ENCODE peak calls at places on chromosome 13, in seven cellular contexts. J is adrenal gland, V is GM23248, E is heart left ventricle, G is thoracic aorta, C is breast epithelium, D is neuronal stem cell. X is an unnamed sample. For H3K36me3, the result is how much of the 10 kb centered on the place peaks cover.

GRCh38 chr13:36915891-36916640 is 4.0 kb downstream of the SMAD9 start:
- DNase-seq in J (no peak), V (no peak), E (no peak), G (no peak), C (no peak), D (no peak), X (no peak)

GRCh38 chr13:76016799-76017198 is 380.7 kb downstream of the LMO7 start:
- DNase-seq in J (no peak), V (peak), E (no peak), G (no peak), C (no peak), D (peak), X (no peak)

GRCh38 chr13:75251188-75251587 is 230.8 kb downstream of the TBC1D4 start:
- DNase-seq in J (no peak), V (peak), E (no peak), G (no peak), C (no peak), D (no peak), X (no peak)

GRCh38 chr13:98761979-98762616 is 9.6 kb upstream of the SLC15A1 start:
- DNase-seq in J (no peak), V (no peak), E (no peak), G (no peak), C (no peak), D (no peak), X (no peak)

GRCh38 chr13:105491345-105491744 is 1044.1 kb downstream of the EFNB2 start:
- DNase-seq in J (no peak), V (no peak), E (no peak), G (no peak), C (no peak), D (no peak), X (no peak)

GRCh38 chr13:91296011-91296410 is 51.5 kb upstream of the MIR17HG start:
- DNase-seq in J (no peak), V (no peak), E (no peak), G (no peak), C (no peak), D (no peak), X (no peak)

GRCh38 chr13:27619711-27620376 is 485 bp downstream of the LNX2 start:
- DNase-seq in J (peak), V (peak), E (peak), G (no peak), C (peak), D (no peak), X (no peak)

GRCh38 chr13:27997904-27998522 is 9.5 kb upstream of the URAD start:
- DNase-seq in J (no peak), V (peak), E (peak), G (no peak), C (no peak), D (no peak), X (no peak)

GRCh38 chr13:31172001-31172400 is 10.3 kb upstream of the HSPH1 start:
- DNase-seq in J (no peak), V (peak), E (no peak), G (no peak), C (no peak), D (no peak), X (no peak)

GRCh38 chr13:59477011-59477410 is 686.7 kb downstream of the DIAPH3 start:
- DNase-seq in J (no peak), V (peak), E (no peak), G (no peak), C (no peak), D (no peak), X (no peak)

GRCh38 chr13:97753942-97754670 is 199.4 kb upstream of the IPO5 start:
- DNase-seq in J (no peak), V (no peak), E (no peak), G (no peak), C (no peak), D (no peak), X (no peak)

GRCh38 chr13:97913206-97913605 is 40.3 kb upstream of the IPO5 start:
- DNase-seq in J (no peak), V (peak), E (no peak), G (no peak), C (no peak), D (no peak), X (no peak)

GRCh38 chr13:27952931-27953670 is 16.0 kb downstream of the CDX2 start:
- DNase-seq in J (no peak), V (no peak), E (no peak), G (no peak), C (no peak), D (no peak), X (no peak)

GRCh38 chr13:26685606-26686005 is 75.0 kb downstream of the GPR12 start:
- DNase-seq in J (no peak), V (no peak), E (no peak), G (no peak), C (no peak), D (no peak), X (no peak)

GRCh38 chr13:105202384-105202783 is 1333.1 kb downstream of the EFNB2 start:
- DNase-seq in J (no peak), V (no peak), E (no peak), G (no peak), C (no peak), D (peak), X (no peak)

GRCh38 chr13:82688400-82688999 is 1193.8 kb downstream of the SLITRK1 start:
- DNase-seq in J (no peak), V (no peak), E (no peak), G (no peak), C (no peak), D (no peak), X (no peak)

GRCh38 chr13:113114511-113115362 is 7.9 kb upstream of the F10 start:
- DNase-seq in J (peak), V (no peak), E (peak), G (no peak), C (no peak), D (no peak), X (no peak)

GRCh38 chr13:111554539-111555267 is 234.3 kb downstream of the TEX29 start:
- DNase-seq in J (no peak), V (no peak), E (no peak), G (no peak), C (no peak), D (no peak), X (no peak)

GRCh38 chr13:32031815-32032345 is 306 bp downstream of the FRY start:
- DNase-seq in J (no peak), V (no peak), E (no peak), G (no peak), C (no peak), D (no peak), X (no peak)

GRCh38 chr13:37097008-37097579 is 8.4 kb downstream of the CSNK1A1L start:
- DNase-seq in J (no peak), V (peak), E (no peak), G (no peak), C (no peak), D (no peak), X (no peak)

GRCh38 chr13:24905242-24905641 is 141.3 kb downstream of the RNF17 start:
- DNase-seq in J (no peak), V (peak), E (no peak), G (no peak), C (no peak), D (no peak), X (no peak)

GRCh38 chr13:47334173-47334572 is 437.3 kb upstream of the HTR2A start:
- DNase-seq in J (no peak), V (peak), E (no peak), G (no peak), C (no peak), D (no peak), X (no peak)

GRCh38 chr13:98284677-98285076 is 107.6 kb upstream of the RNF113B start:
- DNase-seq in J (no peak), V (no peak), E (no peak), G (no peak), C (no peak), D (no peak), X (no peak)

GRCh38 chr13:32105653-32106313 is 74.2 kb downstream of the FRY start:
- DNase-seq in J (no peak), V (no peak), E (no peak), G (no peak), C (no peak), D (no peak), X (no peak)

GRCh38 chr13:98022210-98022609 is 68.7 kb downstream of the IPO5 start:
- DNase-seq in J (peak), V (peak), E (peak), G (no peak), C (peak), D (no peak), X (no peak)

GRCh38 chr13:49754146-49754545 is 38.3 kb downstream of the KPNA3 start:
- DNase-seq in J (no peak), V (no peak), E (no peak), G (no peak), C (no peak), D (no peak), X (no peak)
- H3K36me3 ChIP-seq in J (under half), V (under half), E (under half), G (under half), C (under half), D (under half), X (under half)

GRCh38 chr13:110276553-110276950 is 30.4 kb downstream of the COL4A1 start:
- DNase-seq in J (no peak), V (no peak), E (no peak), G (no peak), C (no peak), D (no peak), X (no peak)

GRCh38 chr13:110274687-110275086 is 32.3 kb downstream of the COL4A1 start:
- DNase-seq in J (no peak), V (peak), E (no peak), G (no peak), C (no peak), D (no peak), X (no peak)

GRCh38 chr13:110277357-110277950 is 29.5 kb downstream of the COL4A1 start:
- DNase-seq in J (no peak), V (no peak), E (no peak), G (no peak), C (no peak), D (no peak), X (no peak)

GRCh38 chr13:110273254-110273653 is 33.7 kb downstream of the COL4A1 start:
- DNase-seq in J (no peak), V (no peak), E (no peak), G (no peak), C (no peak), D (no peak), X (no peak)

GRCh38 chr13:110275931-110276552 is 30.9 kb downstream of the COL4A1 start:
- DNase-seq in J (no peak), V (no peak), E (no peak), G (no peak), C (no peak), D (no peak), X (peak)
- H3K27ac ChIP-seq in J (peak), V (no peak), E (peak), G (peak), C (no peak), D (no peak), X (peak)

GRCh38 chr13:49183672-49184315 is 36.3 kb upstream of the MLNR start:
- DNase-seq in J (no peak), V (peak), E (no peak), G (no peak), C (no peak), D (no peak), X (no peak)
- H3K36me3 ChIP-seq in J (under half), V (half or more), E (half or more), G (under half), C (under half), D (under half), X (under half)

GRCh38 chr13:33279898-33280549 is 5.5 kb downstream of the STARD13 start:
- DNase-seq in J (no peak), V (peak), E (no peak), G (no peak), C (peak), D (no peak), X (no peak)
- H3K27ac ChIP-seq in J (peak), V (peak), E (peak), G (peak), C (peak), D (no peak), X (peak)

GRCh38 chr13:35526577-35526976 is 50.1 kb upstream of the MAB21L1 start:
- DNase-seq in J (no peak), V (no peak), E (no peak), G (no peak), C (no peak), D (no peak), X (no peak)
- H3K36me3 ChIP-seq in J (under half), V (under half), E (under half), G (under half), C (under half), D (under half), X (under half)

GRCh38 chr13:106490887-106491321 is 44.6 kb downstream of the EFNB2 start:
- DNase-seq in J (no peak), V (no peak), E (no peak), G (no peak), C (no peak), D (no peak), X (no peak)

GRCh38 chr13:106491463-106491862 is 44.0 kb downstream of the EFNB2 start:
- DNase-seq in J (no peak), V (no peak), E (no peak), G (no peak), C (no peak), D (no peak), X (no peak)

GRCh38 chr13:106492576-106493323 is 42.7 kb downstream of the EFNB2 start:
- DNase-seq in J (no peak), V (no peak), E (no peak), G (no peak), C (no peak), D (no peak), X (no peak)

GRCh38 chr13:106491928-106492327 is 43.5 kb downstream of the EFNB2 start:
- DNase-seq in J (no peak), V (no peak), E (no peak), G (no peak), C (no peak), D (no peak), X (no peak)

GRCh38 chr13:106493569-106493968 is 41.9 kb downstream of the EFNB2 start:
- DNase-seq in J (peak), V (no peak), E (no peak), G (no peak), C (no peak), D (no peak), X (no peak)
- H3K27ac ChIP-seq in J (peak), V (no peak), E (no peak), G (peak), C (no peak), D (no peak), X (peak)

GRCh38 chr13:23356368-23356767 is 77.1 kb downstream of the SACS start:
- DNase-seq in J (no peak), V (no peak), E (no peak), G (no peak), C (no peak), D (no peak), X (no peak)
- H3K36me3 ChIP-seq in J (under half), V (under half), E (half or more), G (under half), C (under half), D (under half), X (under half)

GRCh38 chr13:46296465-46296822 is 84.7 kb downstream of the LRRC63 start:
- DNase-seq in J (no peak), V (no peak), E (no peak), G (no peak), C (no peak), D (no peak), X (no peak)

GRCh38 chr13:46295531-46296464 is 84.1 kb downstream of the LRRC63 start:
- DNase-seq in J (peak), V (peak), E (no peak), G (no peak), C (peak), D (no peak), X (peak)

GRCh38 chr13:46296920-46297319 is 85.2 kb downstream of the LRRC63 start:
- DNase-seq in J (no peak), V (peak), E (no peak), G (no peak), C (no peak), D (no peak), X (peak)

GRCh38 chr13:46297338-46297737 is 85.6 kb downstream of the LRRC63 start:
- DNase-seq in J (no peak), V (peak), E (no peak), G (no peak), C (no peak), D (no peak), X (no peak)
- H3K27ac ChIP-seq in J (peak), V (peak), E (no peak), G (peak), C (peak), D (no peak), X (no peak)

DNA sequence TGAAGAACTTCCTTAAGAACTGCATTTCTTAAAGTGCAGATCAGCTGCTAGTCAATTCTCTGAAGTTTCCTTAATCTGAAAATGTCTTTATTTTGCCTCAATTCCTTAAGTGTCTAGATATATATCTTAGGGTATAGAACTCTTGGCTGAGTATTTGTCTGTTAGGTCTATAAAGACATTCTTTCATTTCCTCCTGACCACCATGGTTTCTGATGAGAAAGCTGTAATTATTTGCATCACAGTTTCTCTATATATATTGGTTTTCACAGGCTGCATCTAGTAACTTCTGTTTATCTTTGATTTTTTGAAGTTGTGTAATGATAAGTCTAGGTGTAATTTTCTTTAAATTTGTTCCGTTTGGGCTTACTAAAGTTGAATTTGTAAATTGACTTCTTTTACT is 15.2 kb downstream of the NDFIP2 start:
- DNase-seq in J (no peak), V (no peak), E (no peak), G (no peak), C (no peak), D (no peak), X (no peak)
- H3K36me3 ChIP-seq in J (under half), V (under half), E (under half), G (under half), C (under half), D (under half), X (under half)

DNA sequence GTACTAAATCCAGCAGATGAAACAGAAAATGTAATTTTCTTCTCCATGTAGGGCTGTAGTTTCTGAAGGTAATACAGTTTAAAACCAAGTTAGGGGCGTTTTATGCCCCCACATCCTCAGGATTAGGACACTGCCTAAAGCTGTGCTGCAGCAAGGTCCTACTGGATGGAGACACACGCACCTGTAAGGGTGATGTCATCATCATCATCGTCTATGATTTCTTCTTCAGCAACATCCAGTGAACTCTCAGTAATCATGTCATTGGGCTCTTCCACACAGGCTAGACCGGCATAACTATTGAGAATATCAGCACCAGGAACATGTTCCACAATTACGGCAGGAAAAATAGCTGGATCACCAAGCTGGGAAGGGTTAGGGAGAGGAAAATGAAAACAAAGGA is 60.5 kb downstream of the ELF1 start:
- DNase-seq in J (no peak), V (no peak), E (no peak), G (no peak), C (no peak), D (no peak), X (no peak)
- H3K27ac ChIP-seq in J (no peak), V (no peak), E (no peak), G (no peak), C (no peak), D (no peak), X (no peak)

X was measured in tibial nerve.